ENCODE peak calls at places on chromosomes 3 and 15, in six cellular contexts. O is activated CD8-positive, alpha-beta memory T cell treated with anti-CD3 and anti-CD28 coated beads, Interleukin-2, amount 50 U/mL, for 48 hours; B is A549; D is HCT116; P is GM06990; H is effector memory CD8-positive, alpha-beta T cell. V is an unnamed sample.

GRCh38 chr15:69624816-69625215 is 172.2 kb downstream of the RPLP1 start:
- DNase-seq in O (peak; percentile 40), B (no peak), D (no peak), P (no peak), H (no peak), V (no peak)

GRCh38 chr3:128498127-128498626 is 5.2 kb upstream of the GATA2 start:
- DNase-seq in O (no peak), B (no peak), D (no peak), P (no peak), H (no peak), V (peak; percentile 33)

GRCh38 chr3:196694202-196694638 is 17.8 kb downstream of the CEP19 start:
- DNase-seq in O (peak; percentile 65), B (peak; percentile 22), D (no peak), P (no peak), H (no peak), V (no peak)

GRCh38 chr3:45592405-45592804 is 2.1 kb upstream of the LIMD1 start:
- DNase-seq in O (no peak), B (no peak), D (no peak), P (no peak), H (no peak), V (no peak)

GRCh38 chr3:194485471-194485875 is 1.3 kb downstream of the ATP13A3 start:
- DNase-seq in O (no peak), B (no peak), D (no peak), P (no peak), H (no peak), V (no peak)

GRCh38 chr3:179149239-179149887 is 1.2 kb downstream of the PIK3CA start:
- DNase-seq in O (no peak), B (peak; percentile 22), D (no peak), P (peak; percentile 41), H (peak; percentile 12), V (peak; percentile 42)

GRCh38 chr3:25515131-25515530 is 87.1 kb downstream of the RARB start:
- DNase-seq in O (no peak), B (no peak), D (no peak), P (no peak), H (no peak), V (no peak)

GRCh38 chr15:65903296-65904073 is 34.2 kb downstream of the RAB11A start:
- DNase-seq in O (no peak), B (no peak), D (no peak), P (no peak), H (no peak), V (peak; percentile 15)

GRCh38 chr3:44069276-44069675 is 172.4 kb upstream of the TOPAZ1 start:
- DNase-seq in O (no peak), B (no peak), D (no peak), P (no peak), H (no peak), V (no peak)

GRCh38 chr3:97838393-97838792 is 16.6 kb downstream of the CRYBG3 start:
- DNase-seq in O (no peak), B (no peak), D (no peak), P (no peak), H (no peak), V (no peak)

GRCh38 chr3:82581350-82581749 is 819.9 kb upstream of the GBE1 start:
- DNase-seq in O (no peak), B (no peak), D (no peak), P (no peak), H (no peak), V (no peak)

GRCh38 chr3:156816091-156816793 is 9.9 kb upstream of the LEKR1 start:
- DNase-seq in O (peak; percentile 63), B (peak; percentile 50), D (no peak), P (peak; percentile 82), H (no peak), V (peak; percentile 43)

GRCh38 chr3:133269393-133269792 is 130.5 kb upstream of the BFSP2 start:
- DNase-seq in O (no peak), B (no peak), D (no peak), P (no peak), H (no peak), V (no peak)

GRCh38 chr3:127299276-127299675 is 11.4 kb upstream of the PRR20G start:
- DNase-seq in O (no peak), B (no peak), D (no peak), P (no peak), H (no peak), V (no peak)

GRCh38 chr3:172103724-172104123 is 64.3 kb downstream of the FNDC3B start:
- DNase-seq in O (no peak), B (no peak), D (no peak), P (no peak), H (no peak), V (no peak)

GRCh38 chr3:196563721-196564225 is 4.6 kb downstream of the WDR53 start:
- DNase-seq in O (no peak), B (peak; percentile 23), D (peak; percentile 47), P (no peak), H (no peak), V (peak; percentile 76)

GRCh38 chr3:132396255-132396654 is 21.0 kb upstream of the DNAJC13 start:
- DNase-seq in O (no peak), B (no peak), D (no peak), P (no peak), H (no peak), V (no peak)

GRCh38 chr3:70056081-70056480 is 56.5 kb downstream of the SAMMSON start:
- DNase-seq in O (no peak), B (no peak), D (no peak), P (no peak), H (no peak), V (no peak)

GRCh38 chr3:34001022-34001421 is 202.6 kb downstream of the PDCD6IP start:
- DNase-seq in O (no peak), B (no peak), D (no peak), P (no peak), H (no peak), V (no peak)

GRCh38 chr3:16319723-16320122 is 54.7 kb downstream of the OXNAD1 start:
- DNase-seq in O (no peak), B (no peak), D (no peak), P (no peak), H (no peak), V (no peak)

GRCh38 chr15:41858756-41859155 is 20.1 kb downstream of the PLA2G4B start:
- DNase-seq in O (no peak), B (no peak), D (no peak), P (no peak), H (no peak), V (no peak)

GRCh38 chr3:119211193-119211592 is 29.5 kb downstream of the B4GALT4 start:
- DNase-seq in O (no peak), B (peak; percentile 93), D (no peak), P (no peak), H (no peak), V (no peak)

GRCh38 chr3:168165390-168166269 is 69.9 kb upstream of the GOLIM4 start:
- DNase-seq in O (no peak), B (peak; percentile 66), D (peak; percentile 65), P (peak; percentile 47), H (no peak), V (peak; percentile 74)

GRCh38 chr3:176919836-176920760 is 277.2 kb downstream of the TBL1XR1 start:
- DNase-seq in O (no peak), B (peak; percentile 7), D (no peak), P (no peak), H (no peak), V (no peak)

GRCh38 chr3:120693439-120694172 is 11.6 kb upstream of the HGD start:
- DNase-seq in O (no peak), B (peak; percentile 71), D (no peak), P (no peak), H (no peak), V (peak; percentile 61)

GRCh38 chr15:72070817-72071447 is 47.0 kb downstream of the MYO9A start:
- DNase-seq in O (no peak), B (no peak), D (no peak), P (no peak), H (no peak), V (no peak)

GRCh38 chr3:16240229-16241023 is 24.3 kb downstream of the DPH3 start:
- DNase-seq in O (no peak), B (peak; percentile 38), D (no peak), P (no peak), H (no peak), V (no peak)

GRCh38 chr3:14463330-14464216 is 61.2 kb downstream of the SLC6A6 start:
- DNase-seq in O (no peak), B (no peak), D (no peak), P (no peak), H (no peak), V (no peak)

GRCh38 chr15:95362306-95362705 is 968.2 kb upstream of the NR2F2 start:
- DNase-seq in O (no peak), B (no peak), D (no peak), P (no peak), H (no peak), V (peak; percentile 18)

GRCh38 chr3:132029182-132029902 is 5.5 kb downstream of the CPNE4 start:
- DNase-seq in O (peak; percentile 83), B (peak; percentile 82), D (peak; percentile 69), P (peak; percentile 32), H (peak; percentile 10), V (peak; percentile 37)

GRCh38 chr3:56468184-56469106 is at the start of gene ERC2:
- DNase-seq in O (peak; percentile 56), B (peak; percentile 3), D (no peak), P (no peak), H (no peak), V (no peak)

GRCh38 chr3:196947136-196947859 is 5.0 kb upstream of the NCBP2 start:
- DNase-seq in O (peak; percentile 48), B (no peak), D (no peak), P (no peak), H (no peak), V (no peak)

GRCh38 chr3:72567474-72567873 is 280.8 kb downstream of the SHQ1 start:
- DNase-seq in O (no peak), B (no peak), D (no peak), P (no peak), H (no peak), V (no peak)

GRCh38 chr3:185717121-185717520 is 107.7 kb downstream of the IGF2BP2 start:
- DNase-seq in O (no peak), B (no peak), D (no peak), P (no peak), H (no peak), V (no peak)

GRCh38 chr3:159787794-159788205 is 200.8 kb upstream of the IL12A start:
- DNase-seq in O (no peak), B (peak; percentile 79), D (no peak), P (no peak), H (no peak), V (peak; percentile 83)

GRCh38 chr3:14423197-14423743 is 20.9 kb downstream of the SLC6A6 start:
- DNase-seq in O (no peak), B (peak; percentile 59), D (no peak), P (no peak), H (no peak), V (no peak)

GRCh38 chr15:77496710-77497107 is 76.0 kb downstream of the HMG20A start:
- DNase-seq in O (peak; percentile 86), B (peak; percentile 75), D (peak; percentile 26), P (peak; percentile 38), H (peak; percentile 68), V (peak; percentile 77)